ENCODE peak calls at places on chromosomes 6 and 20, in ten cellular contexts. I, Y, D, M, C, O, N, J, G and S are unnamed samples.

GRCh38 chr6:155444120-155444917 is 11.3 kb downstream of the NOX3 start:
- DNase-seq in I (no peak), G (peak), Y (no peak), O (no peak), D (peak), C (peak), J (no peak), N (peak), M (no peak), S (no peak)

GRCh38 chr6:167779993-167780655 is 46.6 kb upstream of the AFDN start:
- DNase-seq in M (no peak), J (no peak), I (no peak), C (no peak), G (no peak), N (no peak), O (no peak), D (no peak), Y (no peak), S (no peak)

GRCh38 chr6:108526739-108527174 is 34.0 kb upstream of the FOXO3 start:
- DNase-seq in N (peak), C (peak), Y (no peak), J (no peak), M (no peak), I (peak), G (peak), D (no peak), O (no peak), S (peak)

GRCh38 chr6:92270365-92270764 is 1149.0 kb downstream of the EPHA7 start:
- DNase-seq in Y (no peak), J (no peak), M (no peak), D (no peak), C (no peak), I (no peak), O (no peak), N (no peak), G (no peak), S (no peak)

GRCh38 chr20:2889209-2889608 is 15.9 kb downstream of the PTPRA start:
- DNase-seq in M (no peak), D (no peak), J (no peak), C (no peak), G (no peak), N (no peak), Y (no peak), O (no peak), I (no peak), S (no peak)

GRCh38 chr6:12012566-12013367 is 655 bp downstream of the HIVEP1 start:
- DNase-seq in Y (peak), M (peak), O (peak), G (peak), I (peak), J (peak), C (peak), D (peak), N (peak), S (peak)

GRCh38 chr6:169723200-169723909 is 945 bp downstream of the PHF10 start:
- DNase-seq in G (peak), D (no peak), I (peak), J (peak), Y (peak), N (peak), C (peak), O (peak), M (peak), S (peak)

GRCh38 chr6:43125555-43125954 is 45.5 kb upstream of the SRF start:
- DNase-seq in D (no peak), G (no peak), I (no peak), Y (no peak), J (no peak), N (peak), C (no peak), O (no peak), M (no peak), S (no peak)

GRCh38 chr6:109610555-109610954 is 80.4 kb downstream of the AK9 start:
- DNase-seq in Y (no peak), D (no peak), M (no peak), G (no peak), N (no peak), J (no peak), I (no peak), C (peak), O (no peak), S (no peak)

GRCh38 chr6:108437821-108438220 is 122.9 kb upstream of the FOXO3 start:
- DNase-seq in O (no peak), M (no peak), Y (no peak), G (no peak), N (peak), I (no peak), C (no peak), D (no peak), J (no peak), S (no peak)

GRCh38 chr20:18527836-18528235 is 20.1 kb downstream of the SEC23B start:
- DNase-seq in G (no peak), M (no peak), I (no peak), Y (no peak), J (no peak), O (no peak), C (no peak), D (no peak), N (peak), S (no peak)

GRCh38 chr6:35647400-35647799 is 41.3 kb downstream of the FKBP5 start:
- DNase-seq in O (no peak), D (no peak), C (no peak), I (no peak), G (no peak), J (no peak), N (no peak), Y (no peak), M (no peak), S (no peak)